ENCODE peak calls at places on chromosomes 4 and X, in five cellular contexts. Z is lower leg skin; P is epithelial cell of esophagus; L is fibroblast of pulmonary artery; D is activated CD8-positive, alpha-beta T cell treated with anti-CD3 and anti-CD28 coated beads for 36 hours. H is an unnamed sample.

GRCh38 chr4:113065629-113066028 is 16.2 kb downstream of the ANK2 start:
- DNase-seq in Z (no peak), P (no peak), L (no peak), D (no peak), H (no peak)

GRCh38 chrX:44239036-44239435 is 104.4 kb downstream of the EFHC2 start:
- DNase-seq in Z (no peak), P (no peak), L (no peak), D (no peak), H (no peak)

GRCh38 chrX:64894454-64895038 is 81.7 kb downstream of the ZC4H2 start:
- DNase-seq in Z (no peak), P (peak; percentile 21), L (peak; percentile 9), D (peak; percentile 57), H (no peak)

GRCh38 chrX:46572295-46572936 is 1.1 kb upstream of the CHST7 start:
- DNase-seq in Z (peak; percentile 5), P (peak; percentile 12), L (no peak), D (peak; percentile 59), H (no peak)

GRCh38 chr4:73707269-73707875 is 33.0 kb upstream of the CXCL8 start:
- DNase-seq in Z (no peak), P (no peak), L (no peak), D (no peak), H (no peak)

GRCh38 chr4:123443401-123444297 is 47.1 kb downstream of the SPRY1 start:
- DNase-seq in Z (no peak), P (no peak), L (no peak), D (peak; percentile 78), H (no peak)

GRCh38 chrX:109740076-109740809 is 7.2 kb upstream of the ACSL4 start:
- DNase-seq in Z (no peak), P (peak; percentile 77), L (peak; percentile 72), D (no peak), H (peak; percentile 18)

GRCh38 chr4:101357751-101358150 is 10.4 kb upstream of the PPP3CA start:
- DNase-seq in Z (no peak), P (no peak), L (peak; percentile 46), D (no peak), H (no peak)

GRCh38 chrX:149286940-149287349 is 218.2 kb downstream of the IDS start:
- DNase-seq in Z (no peak), P (peak; percentile 54), L (peak; percentile 58), D (peak; percentile 56), H (peak; percentile 26)

GRCh38 chr4:159144112-159144694 is 41.3 kb downstream of the RAPGEF2 start:
- DNase-seq in Z (no peak), P (no peak), L (no peak), D (no peak), H (no peak)

GRCh38 chrX:48715876-48716502 is 19.5 kb downstream of the SUV39H1 start:
- DNase-seq in Z (no peak), P (no peak), L (no peak), D (no peak), H (no peak)

GRCh38 chr4:121192500-121192899 is 28.4 kb upstream of the TNIP3 start:
- DNase-seq in Z (no peak), P (peak; percentile 54), L (peak; percentile 65), D (no peak), H (peak; percentile 13)

GRCh38 chrX:103585421-103586313 is at the start of gene TCEAL4:
- DNase-seq in Z (peak; percentile 90), P (peak; percentile 17), L (peak; percentile 48), D (peak; percentile 66), H (peak; percentile 30)

GRCh38 chrX:74606799-74607198 is 7.6 kb downstream of the RLIM start:
- DNase-seq in Z (no peak), P (no peak), L (no peak), D (no peak), H (no peak)

GRCh38 chr4:151992301-151992700 is 231.5 kb upstream of the GATB start:
- DNase-seq in Z (no peak), P (peak; percentile 35), L (no peak), D (no peak), H (peak; percentile 18)

GRCh38 chr4:88169298-88169697 is 10.9 kb upstream of the ABCG2 start:
- DNase-seq in Z (no peak), P (no peak), L (no peak), D (no peak), H (no peak)

GRCh38 chr4:20028694-20029093 is 223.0 kb upstream of the SLIT2 start:
- DNase-seq in Z (no peak), P (peak; percentile 84), L (peak; percentile 34), D (no peak), H (peak; percentile 26)

GRCh38 chr4:136864580-136865185 is 667.6 kb downstream of the PCDH18 start:
- DNase-seq in Z (no peak), P (peak; percentile 72), L (peak; percentile 93), D (peak; percentile 38), H (peak; percentile 10)

GRCh38 chrX:118513120-118513899 is 17.7 kb downstream of the DOCK11 start:
- DNase-seq in Z (peak; percentile 61), P (no peak), L (peak; percentile 38), D (no peak), H (no peak)
- TF ChIP-seq CTCF in Z (no peak), P (no peak), L (no peak), D (no peak), H (no peak)

DNA sequence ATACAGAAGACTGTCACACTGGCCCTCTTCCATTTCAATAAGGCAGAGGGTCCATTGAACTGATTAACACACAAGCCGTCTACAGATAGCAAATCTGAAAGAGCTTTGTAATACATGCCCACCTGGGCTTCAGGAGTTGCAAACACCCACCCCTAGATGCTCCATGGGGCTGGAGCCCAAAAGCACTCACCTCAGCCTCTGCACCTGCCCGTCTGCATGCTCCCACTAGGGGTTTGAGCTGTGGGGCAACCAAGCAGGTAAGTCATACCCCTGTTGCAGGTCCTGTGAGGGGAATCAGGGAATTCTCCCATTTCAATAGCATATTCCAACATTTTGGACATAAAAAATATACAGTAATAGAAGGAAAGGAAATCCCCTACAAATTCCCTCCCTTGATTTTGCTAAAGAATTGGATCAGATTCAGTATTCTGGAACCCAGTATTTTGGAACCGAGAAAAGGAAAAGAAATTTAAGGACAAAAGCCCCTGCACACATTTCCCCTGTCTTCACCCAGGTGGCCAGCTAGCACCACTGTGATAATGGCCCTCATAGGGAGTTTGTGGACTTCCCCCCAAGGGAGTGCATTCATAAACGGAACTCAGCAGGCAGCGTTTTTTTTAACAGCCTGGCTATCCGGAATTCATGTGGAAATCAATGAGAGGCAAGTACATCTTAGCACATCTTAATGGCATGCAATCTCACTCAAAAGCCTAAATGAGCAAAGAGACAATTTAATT is 243.2 kb upstream of the KCNIP4 start:
- DNase-seq in Z (no peak), P (no peak), L (peak; percentile 31), D (no peak), H (no peak)
- TF ChIP-seq CTCF in Z (no peak), P (no peak), L (no peak), D (no peak), H (no peak)

GRCh38 chr4:128385683-128386304 is 98.2 kb upstream of the PGRMC2 start:
- DNase-seq in Z (no peak), P (peak; percentile 94), L (peak; percentile 51), D (no peak), H (peak; percentile 80)
- TF ChIP-seq CTCF in Z (no peak), P (peak; percentile 32), L (peak; percentile 16), D (no peak), H (no peak)

GRCh38 chrX:3638280-3638873 is 75.1 kb downstream of the PRKX start:
- DNase-seq in Z (peak; percentile 81), P (peak; percentile 32), L (peak; percentile 54), D (peak; percentile 29), H (peak; percentile 20)
- TF ChIP-seq CTCF in Z (no peak), P (peak; percentile 56), L (peak; percentile 53), D (peak; percentile 46), H (peak; percentile 42)